ENCODE peak calls at places on chromosomes 7 and 10, in eight cellular contexts. One of them, this sample, is unnamed.
A peak's percentile ranks its signal among the peaks of the same experiment; 100 is the strongest.

GRCh38 chr7:96090756-96091155 is 231.1 kb downstream of the SLC25A13 start:
- DNase-seq in GM23338: no peak
- DNase-seq in cardiac muscle cell: no peak
- DNase-seq in retinal pigment epithelial cell: no peak
- DNase-seq in neural progenitor cell: no peak
- DNase-seq in heart left ventricle: no peak
- DNase-seq in lower leg skin: no peak
- DNase-seq in body of pancreas: no peak
- DNase-seq in this sample: no peak

GRCh38 chr7:11895352-11895751 is 63.4 kb upstream of the THSD7A start:
- DNase-seq in GM23338: no peak
- DNase-seq in cardiac muscle cell: no peak
- DNase-seq in retinal pigment epithelial cell: no peak
- DNase-seq in neural progenitor cell: no peak
- DNase-seq in heart left ventricle: no peak
- DNase-seq in lower leg skin: no peak
- DNase-seq in body of pancreas: no peak
- DNase-seq in this sample: no peak

GRCh38 chr10:126351021-126351420 is 37.3 kb downstream of the ADAM12 start:
- DNase-seq in GM23338: no peak
- DNase-seq in cardiac muscle cell: no peak
- DNase-seq in retinal pigment epithelial cell: no peak
- DNase-seq in neural progenitor cell: no peak
- DNase-seq in heart left ventricle: no peak
- DNase-seq in lower leg skin: no peak
- DNase-seq in body of pancreas: no peak
- DNase-seq in this sample: no peak

GRCh38 chr10:79200346-79200745 is 131.6 kb downstream of the ZMIZ1 start:
- DNase-seq in GM23338: no peak
- DNase-seq in cardiac muscle cell: no peak
- DNase-seq in retinal pigment epithelial cell: no peak
- DNase-seq in neural progenitor cell: no peak
- DNase-seq in heart left ventricle: no peak
- DNase-seq in lower leg skin: no peak
- DNase-seq in body of pancreas: no peak
- DNase-seq in this sample: no peak

GRCh38 chr10:128064615-128065580 is 61.3 kb downstream of the MKI67 start:
- DNase-seq in GM23338: no peak
- DNase-seq in cardiac muscle cell: peak; percentile 91
- DNase-seq in retinal pigment epithelial cell: peak; percentile 84
- DNase-seq in neural progenitor cell: no peak
- DNase-seq in heart left ventricle: peak; percentile 79
- DNase-seq in lower leg skin: peak; percentile 79
- DNase-seq in body of pancreas: no peak
- DNase-seq in this sample: peak; percentile 97

GRCh38 chr7:1592299-1592842 is 22.5 kb upstream of the PSMG3 start:
- DNase-seq in GM23338: no peak
- DNase-seq in cardiac muscle cell: no peak
- DNase-seq in retinal pigment epithelial cell: no peak
- DNase-seq in neural progenitor cell: no peak
- DNase-seq in heart left ventricle: no peak
- DNase-seq in lower leg skin: no peak
- DNase-seq in body of pancreas: no peak
- DNase-seq in this sample: no peak

GRCh38 chr10:78865931-78866717 is 202.6 kb upstream of the ZMIZ1 start:
- DNase-seq in GM23338: no peak
- DNase-seq in cardiac muscle cell: no peak
- DNase-seq in retinal pigment epithelial cell: no peak
- DNase-seq in neural progenitor cell: no peak
- DNase-seq in heart left ventricle: no peak
- DNase-seq in lower leg skin: no peak
- DNase-seq in body of pancreas: no peak
- DNase-seq in this sample: no peak

GRCh38 chr7:333399-333776 is 43.4 kb downstream of the FOXL3 start:
- DNase-seq in GM23338: no peak
- DNase-seq in cardiac muscle cell: peak; percentile 47
- DNase-seq in retinal pigment epithelial cell: no peak
- DNase-seq in neural progenitor cell: peak; percentile 46
- DNase-seq in heart left ventricle: peak; percentile 84
- DNase-seq in lower leg skin: no peak
- DNase-seq in body of pancreas: peak; percentile 63
- DNase-seq in this sample: no peak

GRCh38 chr10:28833313-28833712 is 156.0 kb downstream of the BAMBI start:
- DNase-seq in GM23338: no peak
- DNase-seq in cardiac muscle cell: peak; percentile 32
- DNase-seq in retinal pigment epithelial cell: no peak
- DNase-seq in neural progenitor cell: no peak
- DNase-seq in heart left ventricle: no peak
- DNase-seq in lower leg skin: no peak
- DNase-seq in body of pancreas: no peak
- DNase-seq in this sample: no peak

GRCh38 chr7:130441408-130441854 is 615 bp upstream of the CEP41 start:
- DNase-seq in GM23338: peak; percentile 93
- DNase-seq in cardiac muscle cell: peak; percentile 15
- DNase-seq in retinal pigment epithelial cell: no peak
- DNase-seq in neural progenitor cell: peak; percentile 89
- DNase-seq in heart left ventricle: no peak
- DNase-seq in lower leg skin: no peak
- DNase-seq in body of pancreas: peak; percentile 50
- DNase-seq in this sample: no peak

GRCh38 chr7:73986158-73986631 is 41.8 kb upstream of the ELN start:
- DNase-seq in GM23338: no peak
- DNase-seq in cardiac muscle cell: peak; percentile 27
- DNase-seq in retinal pigment epithelial cell: peak; percentile 76
- DNase-seq in neural progenitor cell: peak; percentile 21
- DNase-seq in heart left ventricle: peak; percentile 83
- DNase-seq in lower leg skin: no peak
- DNase-seq in body of pancreas: no peak
- DNase-seq in this sample: no peak

GRCh38 chr10:119691726-119692125 is 34.1 kb upstream of the INPP5F start:
- DNase-seq in GM23338: no peak
- DNase-seq in cardiac muscle cell: no peak
- DNase-seq in retinal pigment epithelial cell: no peak
- DNase-seq in neural progenitor cell: no peak
- DNase-seq in heart left ventricle: no peak
- DNase-seq in lower leg skin: no peak
- DNase-seq in body of pancreas: no peak
- DNase-seq in this sample: no peak

GRCh38 chr10:21317902-21318301 is 207.6 kb downstream of the SKIDA1 start:
- DNase-seq in GM23338: no peak
- DNase-seq in cardiac muscle cell: peak; percentile 31
- DNase-seq in retinal pigment epithelial cell: no peak
- DNase-seq in neural progenitor cell: no peak
- DNase-seq in heart left ventricle: no peak
- DNase-seq in lower leg skin: no peak
- DNase-seq in body of pancreas: no peak
- DNase-seq in this sample: no peak

GRCh38 chr7:102472126-102473041 is 6.3 kb downstream of the POLR2J start:
- DNase-seq in GM23338: no peak
- DNase-seq in cardiac muscle cell: no peak
- DNase-seq in retinal pigment epithelial cell: no peak
- DNase-seq in neural progenitor cell: no peak
- DNase-seq in heart left ventricle: peak; percentile 23
- DNase-seq in lower leg skin: no peak
- DNase-seq in body of pancreas: no peak
- DNase-seq in this sample: peak; percentile 44

GRCh38 chr7:138429577-138430250 is 30.3 kb upstream of the TRIM24 start:
- DNase-seq in GM23338: peak; percentile 56
- DNase-seq in cardiac muscle cell: no peak
- DNase-seq in retinal pigment epithelial cell: no peak
- DNase-seq in neural progenitor cell: no peak
- DNase-seq in heart left ventricle: no peak
- DNase-seq in lower leg skin: no peak
- DNase-seq in body of pancreas: no peak
- DNase-seq in this sample: no peak

GRCh38 chr10:33143160-33143728 is 185.2 kb upstream of the ITGB1 start:
- DNase-seq in GM23338: no peak
- DNase-seq in cardiac muscle cell: peak; percentile 78
- DNase-seq in retinal pigment epithelial cell: no peak
- DNase-seq in neural progenitor cell: no peak
- DNase-seq in heart left ventricle: no peak
- DNase-seq in lower leg skin: no peak
- DNase-seq in body of pancreas: no peak
- DNase-seq in this sample: no peak

GRCh38 chr10:49377256-49377655 is 18.6 kb downstream of the DRGX start:
- DNase-seq in GM23338: no peak
- DNase-seq in cardiac muscle cell: no peak
- DNase-seq in retinal pigment epithelial cell: no peak
- DNase-seq in neural progenitor cell: no peak
- DNase-seq in heart left ventricle: no peak
- DNase-seq in lower leg skin: no peak
- DNase-seq in body of pancreas: no peak
- DNase-seq in this sample: no peak

GRCh38 chr7:4239991-4240812 is 441.9 kb upstream of the FOXK1 start:
- DNase-seq in GM23338: peak; percentile 44
- DNase-seq in cardiac muscle cell: no peak
- DNase-seq in retinal pigment epithelial cell: no peak
- DNase-seq in neural progenitor cell: peak; percentile 19
- DNase-seq in heart left ventricle: no peak
- DNase-seq in lower leg skin: no peak
- DNase-seq in body of pancreas: no peak
- DNase-seq in this sample: no peak

GRCh38 chr10:16891375-16892313 is 74.4 kb upstream of the RSU1 start:
- DNase-seq in GM23338: peak; percentile 86
- DNase-seq in cardiac muscle cell: peak; percentile 74
- DNase-seq in retinal pigment epithelial cell: peak; percentile 38
- DNase-seq in neural progenitor cell: peak; percentile 86
- DNase-seq in heart left ventricle: peak; percentile 53
- DNase-seq in lower leg skin: peak; percentile 55
- DNase-seq in body of pancreas: peak; percentile 33
- DNase-seq in this sample: no peak

GRCh38 chr7:132765861-132766260 is 189.6 kb upstream of the PLXNA4 start:
- DNase-seq in GM23338: no peak
- DNase-seq in cardiac muscle cell: no peak
- DNase-seq in retinal pigment epithelial cell: no peak
- DNase-seq in neural progenitor cell: no peak
- DNase-seq in heart left ventricle: no peak
- DNase-seq in lower leg skin: no peak
- DNase-seq in body of pancreas: no peak
- DNase-seq in this sample: no peak

GRCh38 chr7:144454256-144455039 is 51.0 kb upstream of the NOBOX start:
- DNase-seq in GM23338: peak; percentile 45
- DNase-seq in cardiac muscle cell: peak; percentile 10
- DNase-seq in retinal pigment epithelial cell: no peak
- DNase-seq in neural progenitor cell: no peak
- DNase-seq in heart left ventricle: no peak
- DNase-seq in lower leg skin: no peak
- DNase-seq in body of pancreas: no peak
- DNase-seq in this sample: no peak

GRCh38 chr10:110410329-110411046 is 87.2 kb upstream of the DUSP5 start:
- DNase-seq in GM23338: no peak
- DNase-seq in cardiac muscle cell: peak; percentile 94
- DNase-seq in retinal pigment epithelial cell: peak; percentile 98
- DNase-seq in neural progenitor cell: no peak
- DNase-seq in heart left ventricle: no peak
- DNase-seq in lower leg skin: no peak
- DNase-seq in body of pancreas: peak; percentile 60
- DNase-seq in this sample: peak; percentile 71

DNA sequence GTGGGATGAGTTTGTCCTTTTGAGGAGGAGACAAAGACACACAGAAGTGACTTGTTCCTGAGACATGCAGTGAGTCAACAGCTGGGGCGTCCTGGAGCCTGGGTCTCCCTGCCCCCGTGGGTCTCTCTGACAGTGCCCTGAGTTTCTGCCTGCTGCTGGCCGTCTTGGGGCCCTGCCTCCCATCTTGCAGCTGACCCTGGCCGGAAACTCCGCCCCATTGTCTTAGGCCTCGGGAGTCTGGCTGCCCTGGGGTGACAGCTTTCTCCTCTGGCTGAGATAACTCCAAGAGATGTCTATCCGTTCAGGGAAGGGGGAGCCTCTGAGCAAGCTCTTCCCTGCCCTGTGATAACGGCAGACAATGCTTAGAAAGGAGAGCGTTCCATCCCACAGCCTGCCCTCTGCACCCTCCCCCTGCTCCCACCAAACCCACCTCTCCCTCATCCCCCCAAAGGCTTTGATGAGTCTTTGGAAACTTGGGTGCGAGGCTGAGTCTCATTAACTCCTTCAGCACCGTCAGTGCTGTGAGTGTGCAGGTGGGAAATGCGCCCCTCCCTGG is 69.5 kb upstream of the PODXL start:
- DNase-seq in GM23338: peak; percentile 89
- DNase-seq in cardiac muscle cell: peak; percentile 35
- DNase-seq in retinal pigment epithelial cell: no peak
- DNase-seq in neural progenitor cell: peak; percentile 78
- DNase-seq in heart left ventricle: peak; percentile 87
- DNase-seq in lower leg skin: no peak
- DNase-seq in body of pancreas: no peak
- DNase-seq in this sample: no peak
- TF ChIP-seq CTCF in GM23338: peak; percentile 40
- TF ChIP-seq CTCF in cardiac muscle cell: no peak
- TF ChIP-seq CTCF in retinal pigment epithelial cell: no peak
- TF ChIP-seq CTCF in neural progenitor cell: peak; percentile 25
- TF ChIP-seq CTCF in heart left ventricle: no peak
- TF ChIP-seq CTCF in lower leg skin: no peak
- TF ChIP-seq CTCF in body of pancreas: no peak
- TF ChIP-seq CTCF in this sample: no peak

GRCh38 chr7:69318794-69319193 is 279.5 kb upstream of the AUTS2 start:
- DNase-seq in GM23338: no peak
- DNase-seq in cardiac muscle cell: no peak
- DNase-seq in retinal pigment epithelial cell: no peak
- DNase-seq in neural progenitor cell: no peak
- DNase-seq in heart left ventricle: no peak
- DNase-seq in lower leg skin: no peak
- DNase-seq in body of pancreas: no peak
- DNase-seq in this sample: no peak
- TF ChIP-seq CTCF in GM23338: no peak
- TF ChIP-seq CTCF in cardiac muscle cell: no peak
- TF ChIP-seq CTCF in retinal pigment epithelial cell: no peak
- TF ChIP-seq CTCF in neural progenitor cell: no peak
- TF ChIP-seq CTCF in heart left ventricle: no peak
- TF ChIP-seq CTCF in lower leg skin: no peak
- TF ChIP-seq CTCF in body of pancreas: no peak
- TF ChIP-seq CTCF in this sample: no peak

DNA sequence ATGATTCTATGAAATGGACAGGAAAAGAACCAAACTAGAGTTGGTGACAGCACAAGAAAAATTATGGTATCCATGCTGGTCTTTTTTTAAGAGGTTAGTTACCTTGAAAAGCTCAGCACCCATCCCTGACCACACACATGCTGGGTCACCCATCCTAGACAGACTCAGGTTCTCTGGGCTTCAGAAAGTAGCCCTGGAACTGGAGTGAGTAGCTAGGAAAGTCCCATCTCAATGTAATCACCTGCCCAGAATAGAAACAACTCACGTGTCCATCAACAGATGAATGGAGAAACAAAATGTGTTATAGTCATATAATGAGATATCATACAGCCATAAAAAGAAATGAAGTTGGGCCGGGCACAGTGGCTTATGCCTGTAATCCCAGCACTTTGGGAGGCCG is 37.0 kb downstream of the GSDME start:
- DNase-seq in GM23338: no peak
- DNase-seq in cardiac muscle cell: no peak
- DNase-seq in retinal pigment epithelial cell: no peak
- DNase-seq in neural progenitor cell: no peak
- DNase-seq in heart left ventricle: no peak
- DNase-seq in lower leg skin: no peak
- DNase-seq in body of pancreas: no peak
- DNase-seq in this sample: no peak
- TF ChIP-seq CTCF in GM23338: no peak
- TF ChIP-seq CTCF in cardiac muscle cell: no peak
- TF ChIP-seq CTCF in retinal pigment epithelial cell: no peak
- TF ChIP-seq CTCF in neural progenitor cell: no peak
- TF ChIP-seq CTCF in heart left ventricle: no peak
- TF ChIP-seq CTCF in lower leg skin: no peak
- TF ChIP-seq CTCF in body of pancreas: no peak
- TF ChIP-seq CTCF in this sample: no peak

GRCh38 chr10:14439451-14440259 is 108.9 kb upstream of the FRMD4A start:
- DNase-seq in GM23338: no peak
- DNase-seq in cardiac muscle cell: peak; percentile 3
- DNase-seq in retinal pigment epithelial cell: peak; percentile 61
- DNase-seq in neural progenitor cell: no peak
- DNase-seq in heart left ventricle: no peak
- DNase-seq in lower leg skin: no peak
- DNase-seq in body of pancreas: no peak
- DNase-seq in this sample: no peak
- TF ChIP-seq CTCF in GM23338: no peak
- TF ChIP-seq CTCF in cardiac muscle cell: no peak
- TF ChIP-seq CTCF in retinal pigment epithelial cell: peak; percentile 13
- TF ChIP-seq CTCF in neural progenitor cell: no peak
- TF ChIP-seq CTCF in heart left ventricle: no peak
- TF ChIP-seq CTCF in lower leg skin: no peak
- TF ChIP-seq CTCF in body of pancreas: no peak
- TF ChIP-seq CTCF in this sample: no peak